ENCODE peak calls at places on chromosomes 11 and 22, in seven cellular contexts. P is WTC11, H is foreskin fibroblast, A is endothelial cell, M is uterus, B is H1, J is spleen. R is an unnamed sample.

GRCh38 chr11:119029340-119030028 is 1.2 kb downstream of the SLC37A4 start:
- DNase-seq in B (no peak), M (no peak), H (no peak), J (peak), P (no peak), A (no peak), R (peak)

GRCh38 chr11:68506908-68507307 is 46.4 kb downstream of the PPP6R3 start:
- DNase-seq in M (no peak), J (no peak), P (no peak), B (no peak), A (no peak), H (no peak), R (no peak)

GRCh38 chr11:47980907-47981621 is 705 bp downstream of the PTPRJ start:
- DNase-seq in M (peak), B (no peak), A (peak), P (peak), H (peak), J (peak), R (no peak)

GRCh38 chr11:45022294-45023064 is 71.8 kb upstream of the TP53I11 start:
- DNase-seq in J (no peak), B (no peak), A (no peak), P (no peak), H (no peak), M (no peak), R (no peak)

GRCh38 chr22:35457729-35458546 is 58.0 kb downstream of the MCM5 start:
- DNase-seq in M (no peak), P (no peak), J (no peak), A (no peak), B (no peak), H (no peak), R (no peak)

GRCh38 chr11:86873573-86874083 is 73.3 kb downstream of the PRSS23 start:
- DNase-seq in A (no peak), M (no peak), J (no peak), H (peak), B (no peak), P (no peak), R (no peak)

GRCh38 chr11:31802609-31802989 is 8.5 kb downstream of the PAX6 start:
- DNase-seq in J (peak), P (peak), M (no peak), B (no peak), H (no peak), A (peak), R (no peak)

GRCh38 chr11:43905788-43906187 is 25.2 kb downstream of the ALKBH3 start:
- DNase-seq in B (no peak), A (peak), J (no peak), P (no peak), M (peak), H (no peak), R (no peak)

GRCh38 chr22:19110064-19110458 is 12.2 kb downstream of the DGCR2 start:
- DNase-seq in H (no peak), A (no peak), B (no peak), M (no peak), J (no peak), P (no peak), R (peak)

DNA sequence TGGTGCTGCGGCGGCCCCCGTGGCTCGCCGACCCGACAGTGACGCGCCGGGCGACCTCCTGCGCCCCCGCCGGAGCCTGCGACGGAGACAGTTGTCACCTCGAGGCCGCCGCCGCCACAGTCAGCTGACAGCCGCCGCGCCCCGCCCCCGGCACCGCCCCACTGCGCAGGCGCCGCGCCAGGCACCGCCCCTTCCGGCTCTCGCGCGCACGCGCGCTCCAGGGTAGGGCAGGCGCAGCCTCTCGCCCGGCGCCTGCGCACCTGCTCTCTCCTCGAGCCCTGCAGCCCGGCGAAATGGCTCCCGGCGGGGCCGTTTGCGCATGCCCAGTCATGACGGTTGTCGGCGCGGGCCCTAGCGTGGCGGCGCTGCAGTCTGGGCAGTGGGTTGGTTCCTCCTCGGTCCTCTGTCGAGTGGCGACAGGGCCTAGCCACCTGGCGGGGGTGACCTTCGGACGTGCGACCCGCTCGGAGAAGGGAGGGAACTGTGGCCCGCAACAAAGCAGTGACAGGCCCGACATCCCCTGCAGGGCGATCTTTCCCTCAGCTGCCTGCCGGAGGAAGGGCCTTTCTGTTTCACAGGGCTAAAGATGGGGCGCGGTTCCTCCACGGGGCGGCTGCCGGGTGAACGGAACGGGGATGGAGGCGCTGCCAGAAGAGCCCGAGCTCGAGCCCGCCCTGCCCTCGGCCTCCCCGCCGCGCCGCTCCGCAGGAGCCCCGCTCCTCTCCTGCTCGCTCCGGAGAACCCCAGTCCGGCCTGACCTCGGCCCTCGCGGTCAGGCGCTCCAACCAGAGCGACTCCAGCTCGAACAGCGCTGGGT is at the start of gene TOLLIP:
- DNase-seq in B (peak), H (peak), A (peak), J (peak), M (peak), P (peak), R (peak)
- TF ChIP-seq CTCF in B (no peak), H (no peak), A (no peak), J (no peak), M (peak), P (no peak), R (peak)

GRCh38 chr11:58318532-58318931 is 40.3 kb downstream of the OR5B17 start:
- DNase-seq in B (no peak), H (peak), P (no peak), M (no peak), J (no peak), A (no peak), R (no peak)
- TF ChIP-seq CTCF in B (no peak), H (no peak), P (no peak), M (no peak), J (no peak), A (no peak), R (no peak)

GRCh38 chr22:27327981-27328721 is 473.4 kb downstream of the MN1 start:
- DNase-seq in M (no peak), B (no peak), A (no peak), P (no peak), H (no peak), J (no peak), R (no peak)
- TF ChIP-seq CTCF in M (no peak), B (no peak), A (no peak), P (no peak), H (no peak), J (no peak), R (peak)

GRCh38 chr11:79440451-79441158 is at the start of gene TENM4:
- DNase-seq in H (peak), A (peak), B (no peak), J (peak), M (peak), P (peak), R (peak)
- TF ChIP-seq CTCF in H (peak), A (no peak), B (peak), J (no peak), M (peak), P (peak), R (peak)

DNA sequence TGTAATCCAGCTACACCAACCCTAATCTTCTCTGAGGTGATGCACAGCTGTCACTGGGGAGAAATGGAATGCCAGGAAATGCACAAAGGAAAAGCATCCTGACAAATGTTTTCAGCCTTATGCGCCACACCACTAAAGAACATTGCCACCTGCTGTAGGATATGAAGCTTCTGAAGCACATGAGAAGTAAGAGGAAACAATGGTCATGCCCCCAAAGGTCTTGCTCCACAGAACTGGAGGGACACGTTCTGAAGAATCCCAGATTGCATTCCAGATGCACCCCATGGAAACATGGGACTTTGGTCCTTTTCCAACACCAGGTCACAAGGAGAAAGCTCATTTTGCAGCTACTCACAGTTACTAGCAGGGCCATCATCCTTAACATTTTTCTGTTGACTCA is 48.7 kb upstream of the ZBED5 start:
- DNase-seq in B (no peak), J (no peak), P (no peak), H (peak), M (no peak), A (no peak), R (no peak)
- TF ChIP-seq CTCF in B (no peak), J (no peak), P (no peak), H (no peak), M (no peak), A (no peak), R (peak)

GRCh38 chr11:131581006-131581405 is 210.6 kb downstream of the NTM start:
- DNase-seq in J (no peak), A (no peak), H (no peak), M (no peak), B (no peak), P (no peak), R (no peak)

GRCh38 chr11:131582021-131582531 is 211.7 kb downstream of the NTM start:
- DNase-seq in A (no peak), B (no peak), P (no peak), J (no peak), H (no peak), M (no peak), R (no peak)

GRCh38 chr11:131580466-131580865 is 210.1 kb downstream of the NTM start:
- DNase-seq in H (no peak), P (no peak), J (no peak), B (no peak), M (no peak), A (no peak), R (no peak)

GRCh38 chr11:131583823-131584222 is 213.4 kb downstream of the NTM start:
- DNase-seq in B (no peak), J (no peak), H (no peak), P (no peak), M (no peak), A (no peak), R (no peak)

DNA sequence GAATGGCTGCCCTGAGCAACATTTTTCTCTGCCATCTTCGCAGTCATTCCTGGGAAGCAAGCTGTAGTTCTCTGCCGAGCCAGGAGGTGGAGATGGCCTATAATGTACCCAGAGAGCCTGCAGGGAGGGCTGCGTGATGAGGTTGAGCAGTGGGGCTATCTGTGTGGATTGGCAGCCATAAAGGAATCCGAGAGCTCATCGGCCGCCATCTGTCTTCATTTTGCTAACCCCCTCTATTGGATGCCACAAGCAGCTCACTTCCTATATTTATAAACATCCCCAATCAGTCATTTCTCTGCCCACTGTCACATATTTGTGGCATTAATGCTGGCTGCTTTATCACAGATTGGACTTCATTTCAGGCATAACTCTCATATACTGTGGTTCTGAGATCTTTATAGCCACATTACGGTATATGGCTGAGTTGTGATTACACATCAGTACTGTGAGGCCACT is 209.5 kb downstream of the NTM start:
- DNase-seq in H (no peak), J (no peak), M (no peak), P (peak), A (peak), B (no peak), R (no peak)
- TF ChIP-seq CTCF in H (peak), J (no peak), M (no peak), P (peak), A (peak), B (peak), R (peak)

GRCh38 chr11:65425971-65426838 is 3.6 kb downstream of the NEAT1 start:
- DNase-seq in P (no peak), H (peak), J (no peak), M (no peak), B (no peak), A (no peak), R (no peak)

GRCh38 chr11:65428578-65429068 is 6.0 kb downstream of the NEAT1 start:
- DNase-seq in B (no peak), A (no peak), P (no peak), J (peak), M (peak), H (no peak), R (no peak)

GRCh38 chr11:65426839-65427690 is 4.5 kb downstream of the NEAT1 start:
- DNase-seq in P (no peak), A (no peak), M (no peak), H (peak), J (peak), B (no peak), R (no peak)

GRCh38 chr11:65429069-65429681 is 6.6 kb downstream of the NEAT1 start:
- DNase-seq in H (no peak), J (no peak), P (no peak), B (no peak), M (peak), A (no peak), R (no peak)

GRCh38 chr11:65427691-65428577 is 5.3 kb downstream of the NEAT1 start:
- DNase-seq in A (no peak), M (peak), J (peak), P (no peak), B (no peak), H (peak), R (no peak)
- TF ChIP-seq CTCF in A (no peak), M (no peak), J (no peak), P (no peak), B (no peak), H (no peak), R (no peak)

GRCh38 chr11:107722671-107723070 is 10.8 kb upstream of the SLN start:
- DNase-seq in M (no peak), J (no peak), A (no peak), B (no peak), H (no peak), P (no peak), R (no peak)
- TF ChIP-seq CTCF in M (no peak), J (no peak), A (no peak), B (no peak), H (no peak), P (no peak), R (no peak)

DNA sequence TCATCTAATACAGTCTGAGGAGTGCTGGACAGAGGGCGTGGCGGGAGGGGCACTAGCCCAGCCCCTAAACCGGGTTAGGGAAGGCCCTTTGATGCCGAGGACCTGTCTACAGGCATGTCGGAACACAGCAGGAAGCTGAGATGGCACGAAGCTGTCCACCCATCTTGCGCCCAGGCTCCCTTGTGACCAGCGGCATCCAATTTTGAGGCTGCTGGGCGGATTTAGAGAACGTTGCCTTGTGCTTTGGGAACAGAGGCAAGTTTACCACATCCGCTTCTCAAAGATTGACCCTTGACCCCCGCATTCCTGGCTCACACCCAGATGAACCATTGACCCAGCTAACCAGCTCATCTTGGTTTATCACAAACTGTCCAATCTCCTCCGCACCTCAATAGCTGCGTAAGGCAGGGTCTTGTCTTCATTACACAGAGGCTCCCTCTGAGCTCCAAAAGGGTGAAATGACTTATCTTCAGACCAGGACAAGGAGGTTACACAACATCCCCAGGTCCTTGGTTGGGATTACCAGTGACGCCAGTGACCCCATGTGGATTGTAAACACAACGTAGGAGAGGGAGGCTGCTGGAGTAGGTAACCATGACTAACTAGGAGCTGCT is 4.5 kb downstream of the FAM83F start:
- DNase-seq in M (no peak), P (no peak), J (no peak), A (no peak), B (no peak), H (no peak), R (no peak)
- TF ChIP-seq CTCF in M (no peak), P (no peak), J (no peak), A (no peak), B (no peak), H (no peak), R (no peak)

R was measured in chondrocyte.